ENCODE peak calls at places on chromosomes 3 and 15, in ten cellular contexts. R is pancreas, Y is GM12878, D is OCI-LY7, A is neural progenitor cell, H is astrocyte, L is testis, C is right atrium auricular region, V is A549, X is psoas muscle. K is an unnamed sample. For H3K4me1, the result is how much of the 10 kb centered on the place peaks cover.

GRCh38 chr3:152235709-152236298 is 32.9 kb upstream of the MBNL1 start:
- DNase-seq in H (peak), A (no peak), C (no peak), X (no peak), Y (no peak), L (no peak), V (peak), D (no peak), R (no peak), K (no peak)

GRCh38 chr15:23857028-23857641 is 170.0 kb upstream of the NDN start:
- DNase-seq in L (peak), A (peak), V (peak), D (no peak), R (peak), C (no peak), X (peak), H (no peak), Y (no peak), K (no peak)

GRCh38 chr3:58260261-58260731 is 22.7 kb downstream of the ABHD6 start:
- DNase-seq in C (no peak), V (no peak), X (no peak), D (no peak), Y (no peak), L (no peak), H (peak), R (no peak), A (peak), K (no peak)

GRCh38 chr3:45582407-45582806 is 12.1 kb upstream of the LIMD1 start:
- DNase-seq in C (no peak), X (no peak), A (no peak), H (peak), V (no peak), L (no peak), Y (no peak), D (no peak), R (no peak), K (no peak)

GRCh38 chr3:156148946-156149348 is 28.6 kb downstream of the KCNAB1 start:
- DNase-seq in A (no peak), C (no peak), D (no peak), H (peak), Y (no peak), L (peak), R (no peak), X (no peak), V (no peak), K (no peak)

GRCh38 chr3:49606427-49606826 is 52.1 kb downstream of the BSN start:
- DNase-seq in H (no peak), D (no peak), C (no peak), R (no peak), Y (no peak), A (no peak), X (no peak), V (no peak), L (no peak), K (no peak)

GRCh38 chr15:39127151-39127815 is 453.6 kb upstream of the THBS1 start:
- DNase-seq in C (no peak), R (no peak), V (no peak), X (no peak), Y (no peak), L (no peak), H (peak), A (no peak), D (no peak), K (no peak)

GRCh38 chr3:133890037-133890436 is 5.6 kb downstream of the RAB6B start:
- DNase-seq in R (no peak), A (no peak), Y (no peak), L (no peak), V (no peak), D (no peak), C (peak), X (no peak), H (no peak), K (no peak)

GRCh38 chr3:14460342-14461005 is 58.1 kb downstream of the SLC6A6 start:
- DNase-seq in L (peak), X (peak), V (no peak), R (peak), H (peak), C (peak), A (no peak), D (no peak), Y (no peak), K (peak)

DNA sequence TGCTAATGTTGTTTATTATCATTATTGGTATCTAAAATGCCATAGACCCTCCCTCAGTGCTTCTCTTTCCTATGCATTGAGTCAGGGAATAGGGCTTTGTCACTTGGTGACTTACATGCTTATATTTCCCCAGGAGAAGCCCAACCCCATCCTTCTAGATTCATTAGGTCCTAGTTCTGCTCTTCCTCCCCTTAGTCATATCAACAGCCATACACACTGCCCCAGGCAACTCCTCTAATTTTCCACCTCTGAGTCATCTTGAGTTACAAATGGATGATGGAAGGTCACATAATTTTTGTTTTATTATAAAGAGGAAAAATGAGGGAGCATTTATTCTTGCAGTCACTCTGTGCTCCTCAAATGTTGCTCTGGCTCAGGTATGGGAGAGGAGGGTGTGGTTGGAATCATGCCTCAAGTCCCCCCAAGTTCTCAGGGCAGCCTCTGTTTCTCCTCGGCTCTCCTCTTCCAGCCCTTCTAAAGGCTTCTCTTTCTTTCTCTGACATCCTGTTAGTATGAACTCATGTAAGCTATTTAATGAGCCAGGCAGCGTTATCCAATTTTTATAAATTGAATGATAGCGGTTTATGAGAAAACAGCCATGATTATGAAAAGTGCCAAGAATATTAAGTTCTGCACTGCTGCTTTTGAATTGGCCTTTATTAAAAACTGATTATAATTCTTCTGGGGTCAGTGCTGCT is 45.6 kb upstream of the FSTL1 start:
- DNase-seq in V (peak), X (no peak), A (no peak), H (peak), Y (no peak), R (no peak), L (no peak), C (no peak), D (no peak), K (no peak)
- H3K27ac ChIP-seq in V (peak), X (no peak), A (no peak), H (peak), Y (no peak), R (no peak), L (no peak), C (peak), D (no peak), K (no peak)

GRCh38 chr3:3800076-3800448 is 831 bp downstream of the LRRN1 start:
- DNase-seq in A (peak), D (no peak), X (peak), L (peak), H (no peak), Y (no peak), V (no peak), R (peak), C (no peak), K (peak)

GRCh38 chr3:3799173-3800075 is at the start of gene LRRN1:
- DNase-seq in L (peak), H (peak), D (no peak), V (peak), X (peak), C (no peak), Y (no peak), R (peak), A (peak), K (peak)

GRCh38 chr3:3802021-3802420 is 2.8 kb downstream of the LRRN1 start:
- DNase-seq in Y (no peak), D (no peak), H (no peak), X (peak), A (peak), C (no peak), R (no peak), V (no peak), L (no peak), K (no peak)

GRCh38 chr3:3800685-3801509 is 1.7 kb downstream of the LRRN1 start:
- DNase-seq in V (no peak), R (peak), H (peak), L (peak), D (no peak), X (peak), C (no peak), A (peak), Y (no peak), K (peak)

GRCh38 chr3:3801510-3801841 is 2.2 kb downstream of the LRRN1 start:
- DNase-seq in A (peak), D (no peak), L (peak), Y (no peak), C (no peak), X (no peak), R (no peak), H (no peak), V (no peak), K (no peak)
- H3K4me1 ChIP-seq in A (under half), D (under half), L (under half), Y (under half), C (under half), X (under half), R (under half), H (under half), V (under half), K (under half)

GRCh38 chr15:60510006-60510405 is 31.1 kb upstream of the ICE2 start:
- DNase-seq in R (no peak), H (no peak), A (no peak), L (no peak), X (no peak), D (no peak), C (no peak), Y (no peak), V (no peak), K (no peak)
- TF ChIP-seq CTCF in R (no peak), H (no peak), A (no peak), L (no peak), X (no peak), D (no peak), C (no peak), Y (no peak), V (no peak), K (no peak)

GRCh38 chr3:191070201-191070600 is 128.8 kb upstream of the OSTN start:
- DNase-seq in C (no peak), D (no peak), X (no peak), A (no peak), H (peak), V (no peak), R (no peak), L (no peak), Y (no peak), K (no peak)
- H3K27ac ChIP-seq in C (no peak), D (no peak), X (no peak), A (no peak), H (peak), V (no peak), R (no peak), L (no peak), Y (no peak), K (no peak)

GRCh38 chr3:128078875-128079274 is 26.6 kb downstream of the SEC61A1 start:
- DNase-seq in X (no peak), A (no peak), H (no peak), C (peak), R (no peak), D (no peak), L (no peak), Y (no peak), V (no peak), K (no peak)
- H3K4me1 ChIP-seq in X (under half), A (under half), H (under half), C (half or more), R (under half), D (under half), L (under half), Y (under half), V (half or more), K (under half)

DNA sequence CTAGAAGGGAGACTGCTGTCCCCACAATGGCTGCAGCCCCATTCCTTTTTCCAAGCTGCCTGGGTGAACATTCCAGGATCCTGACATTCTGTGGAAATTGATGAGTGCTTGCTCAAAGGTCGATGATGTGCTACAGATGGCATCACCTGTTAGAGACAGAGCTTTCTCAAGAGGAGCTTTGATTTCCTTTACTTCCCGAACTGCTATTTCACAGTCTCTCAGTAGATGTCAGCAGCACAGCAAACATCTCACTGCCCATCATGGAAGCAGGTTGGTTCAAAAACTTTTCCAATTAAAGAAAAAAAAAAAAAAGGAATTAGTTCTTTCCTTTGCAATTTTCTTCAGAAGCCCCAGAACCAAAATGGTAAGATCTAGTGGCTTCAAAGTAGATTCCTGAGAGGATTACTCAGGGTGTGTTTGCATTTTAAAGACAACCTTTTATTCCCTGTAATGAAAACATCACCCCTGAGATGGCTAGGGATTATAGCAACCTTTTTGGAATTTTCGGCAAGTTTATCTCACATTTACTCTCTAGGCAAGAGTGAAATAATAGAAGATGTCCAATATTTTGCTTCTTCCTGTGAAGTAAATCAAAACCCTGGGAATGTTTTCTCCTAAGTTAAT is 44.8 kb downstream of the POLR2M start:
- DNase-seq in H (peak), Y (no peak), A (peak), C (no peak), L (no peak), X (no peak), R (no peak), D (peak), V (peak), K (no peak)
- TF ChIP-seq CTCF in H (peak), Y (peak), A (peak), C (peak), L (peak), X (peak), R (no peak), D (peak), V (peak), K (peak)

DNA sequence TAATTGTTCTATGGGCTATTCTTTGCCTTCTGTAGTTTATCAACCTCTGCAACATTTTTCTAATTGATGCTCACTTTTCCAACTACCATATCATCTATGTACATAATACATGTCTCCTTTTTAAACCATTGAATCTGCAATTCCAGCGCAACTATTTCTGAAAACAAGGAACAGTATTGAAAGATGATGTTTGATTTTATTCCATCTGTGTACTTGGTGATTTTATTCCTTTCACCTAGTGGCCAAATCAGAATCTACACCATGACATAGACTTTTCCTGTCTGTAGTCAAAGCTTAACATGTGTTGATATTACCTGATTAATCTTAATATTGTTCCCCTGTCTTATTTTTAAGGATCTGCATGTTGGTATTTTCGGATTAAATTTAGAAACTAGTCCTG is 13.0 kb downstream of the NKTR start:
- DNase-seq in L (no peak), V (no peak), X (no peak), C (no peak), R (no peak), Y (no peak), H (no peak), D (peak), A (no peak), K (no peak)
- H3K27ac ChIP-seq in L (no peak), V (no peak), X (peak), C (no peak), R (no peak), Y (no peak), H (no peak), D (peak), A (no peak), K (no peak)

DNA sequence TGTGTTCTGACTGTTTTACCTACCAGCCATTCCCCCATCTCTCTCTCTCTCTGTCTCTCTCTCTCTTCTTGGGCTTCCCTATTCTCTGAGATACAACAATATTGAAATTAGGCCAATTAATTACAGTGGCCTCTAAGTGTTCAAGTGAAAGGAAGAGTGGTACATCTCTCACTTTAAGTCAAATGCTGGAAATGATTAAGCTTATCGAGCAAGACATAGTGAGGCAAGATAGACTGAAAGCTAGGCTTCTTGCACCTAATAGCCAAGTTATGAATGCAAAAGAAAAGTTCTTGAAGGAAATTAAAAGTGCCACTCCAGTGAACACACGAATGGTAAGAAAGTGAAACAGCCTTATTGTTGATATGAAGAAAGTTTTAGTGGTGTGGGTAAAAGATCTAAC is 21.3 kb downstream of the SNRK start:
- DNase-seq in L (no peak), D (no peak), Y (no peak), C (no peak), X (no peak), H (no peak), A (no peak), V (no peak), R (no peak), K (no peak)
- H3K4me1 ChIP-seq in L (under half), D (under half), Y (under half), C (under half), X (under half), H (under half), A (under half), V (under half), R (under half), K (under half)

GRCh38 chr3:62558549-62559112 is 185.3 kb upstream of the FEZF2 start:
- DNase-seq in D (peak), H (no peak), Y (no peak), V (peak), C (no peak), A (peak), L (peak), X (no peak), R (no peak), K (no peak)
- TF ChIP-seq CTCF in D (peak), H (peak), Y (peak), V (peak), C (no peak), A (peak), L (peak), X (peak), R (no peak), K (peak)